ENCODE peak calls at places on chromosomes 7 and 10, in seven cellular contexts. F is adrenal gland; M is activated CD8-positive, alpha-beta T cell treated with anti-CD3 and anti-CD28 coated beads for 36 hours; G is pancreas; I is endothelial cell of umbilical vein; A is lower leg skin; J is colonic mucosa. K is an unnamed sample.

GRCh38 chr7:99254390-99254789 is 18.2 kb upstream of the MYH16 start:
- DNase-seq in F (no peak), M (no peak), G (no peak), I (no peak), A (no peak), J (no peak), K (no peak)

GRCh38 chr10:102523250-102524029 is 19.7 kb downstream of the SUFU start:
- DNase-seq in F (peak), M (peak), G (no peak), I (no peak), A (no peak), J (no peak), K (no peak)

GRCh38 chr7:139648941-139649425 is 125.5 kb downstream of the CLEC2L start:
- DNase-seq in F (peak), M (peak), G (peak), I (peak), A (no peak), J (no peak), K (peak)

GRCh38 chr10:15385552-15386455 is 14.7 kb upstream of the FAM171A1 start:
- DNase-seq in F (no peak), M (no peak), G (no peak), I (peak), A (no peak), J (no peak), K (no peak)

GRCh38 chr10:17123062-17123661 is 6.4 kb downstream of the CUBN start:
- DNase-seq in F (no peak), M (no peak), G (no peak), I (no peak), A (no peak), J (no peak), K (no peak)

GRCh38 chr7:115679976-115680375 is 350.6 kb downstream of the TFEC start:
- DNase-seq in F (peak), M (peak), G (peak), I (peak), A (no peak), J (peak), K (no peak)

GRCh38 chr7:33108591-33108930 is 643 bp downstream of the RP9 start:
- DNase-seq in F (no peak), M (peak), G (no peak), I (no peak), A (no peak), J (peak), K (no peak)

GRCh38 chr10:129193148-129193547 is 273.9 kb upstream of the MGMT start:
- DNase-seq in F (no peak), M (peak), G (no peak), I (no peak), A (no peak), J (no peak), K (no peak)

GRCh38 chr7:7550663-7551062 is 15.0 kb upstream of the COL28A1 start:
- DNase-seq in F (no peak), M (no peak), G (no peak), I (no peak), A (no peak), J (no peak), K (no peak)

GRCh38 chr10:63481815-63482421 is 16.1 kb upstream of the JMJD1C start:
- DNase-seq in F (no peak), M (no peak), G (no peak), I (no peak), A (no peak), J (no peak), K (no peak)

GRCh38 chr10:125441151-125441550 is 241.8 kb downstream of the TEX36 start:
- DNase-seq in F (no peak), M (no peak), G (no peak), I (no peak), A (no peak), J (no peak), K (no peak)

GRCh38 chr10:130962240-130963051 is 349.1 kb downstream of the TCERG1L start:
- DNase-seq in F (no peak), M (no peak), G (no peak), I (no peak), A (no peak), J (no peak), K (peak)

GRCh38 chr10:128078136-128078969 is 47.9 kb downstream of the MKI67 start:
- DNase-seq in F (no peak), M (peak), G (peak), I (peak), A (no peak), J (peak), K (no peak)

GRCh38 chr7:133539016-133539415 is 286.1 kb downstream of the EXOC4 start:
- DNase-seq in F (no peak), M (no peak), G (no peak), I (no peak), A (no peak), J (no peak), K (no peak)

GRCh38 chr10:2700626-2701305 is 366.6 kb upstream of the PFKP start:
- DNase-seq in F (no peak), M (no peak), G (no peak), I (no peak), A (no peak), J (no peak), K (no peak)

GRCh38 chr7:151348970-151349369 is 7.4 kb downstream of the NUB1 start:
- DNase-seq in F (no peak), M (no peak), G (no peak), I (no peak), A (no peak), J (no peak), K (no peak)

GRCh38 chr10:104080762-104081161 is 4.9 kb downstream of the COL17A1 start:
- DNase-seq in F (peak), M (peak), G (no peak), I (peak), A (no peak), J (no peak), K (no peak)

GRCh38 chr10:102241444-102242117 is at the start of gene PITX3:
- DNase-seq in F (peak), M (peak), G (peak), I (peak), A (peak), J (peak), K (peak)

GRCh38 chr10:122341141-122341810 is 33.2 kb upstream of the PLEKHA1 start:
- DNase-seq in F (no peak), M (no peak), G (no peak), I (no peak), A (peak), J (no peak), K (peak)

GRCh38 chr7:19009241-19009935 is 108.0 kb downstream of the TWIST1 start:
- DNase-seq in F (no peak), M (no peak), G (no peak), I (peak), A (no peak), J (no peak), K (no peak)

GRCh38 chr10:119723624-119724023 is 2.2 kb upstream of the INPP5F start:
- DNase-seq in F (no peak), M (no peak), G (no peak), I (no peak), A (no peak), J (no peak), K (no peak)

GRCh38 chr10:91312031-91312733 is 91.7 kb downstream of the PCGF5 start:
- DNase-seq in F (no peak), M (no peak), G (no peak), I (no peak), A (no peak), J (no peak), K (no peak)

GRCh38 chr10:96244354-96244753 is 27.0 kb downstream of the BLNK start:
- DNase-seq in F (no peak), M (no peak), G (no peak), I (no peak), A (no peak), J (peak), K (no peak)

GRCh38 chr10:80855348-80855971 is 317.8 kb downstream of the SH2D4B start:
- DNase-seq in F (peak), M (no peak), G (no peak), I (no peak), A (no peak), J (no peak), K (no peak)

GRCh38 chr10:21057989-21058388 is 160.9 kb upstream of the NEBL start:
- DNase-seq in F (no peak), M (no peak), G (no peak), I (no peak), A (no peak), J (no peak), K (no peak)

GRCh38 chr10:94344522-94345122 is 18.1 kb downstream of the NOC3L start:
- DNase-seq in F (no peak), M (no peak), G (no peak), I (no peak), A (no peak), J (no peak), K (no peak)

GRCh38 chr10:13056461-13057077 is 43.4 kb upstream of the OPTN start:
- DNase-seq in F (no peak), M (no peak), G (no peak), I (peak), A (no peak), J (no peak), K (no peak)

GRCh38 chr7:134787720-134788119 is 8.3 kb downstream of the CALD1 start:
- DNase-seq in F (no peak), M (no peak), G (no peak), I (no peak), A (no peak), J (no peak), K (no peak)

GRCh38 chr10:124299726-124300125 is 119.0 kb downstream of the OAT start:
- DNase-seq in F (no peak), M (no peak), G (no peak), I (no peak), A (no peak), J (no peak), K (no peak)

GRCh38 chr10:71266918-71267442 is 52.1 kb upstream of the SLC29A3 start:
- DNase-seq in F (no peak), M (no peak), G (no peak), I (no peak), A (no peak), J (no peak), K (no peak)

GRCh38 chr7:100837099-100837836 is 9.9 kb upstream of the EPHB4 start:
- DNase-seq in F (peak), M (peak), G (peak), I (peak), A (peak), J (peak), K (peak)

GRCh38 chr10:108496131-108496530 is 1331.6 kb upstream of the SORCS1 start:
- DNase-seq in F (no peak), M (no peak), G (no peak), I (no peak), A (no peak), J (no peak), K (no peak)

GRCh38 chr10:59176241-59177030 is at the start of gene PHYHIPL:
- DNase-seq in F (peak), M (peak), G (peak), I (no peak), A (no peak), J (no peak), K (no peak)

DNA sequence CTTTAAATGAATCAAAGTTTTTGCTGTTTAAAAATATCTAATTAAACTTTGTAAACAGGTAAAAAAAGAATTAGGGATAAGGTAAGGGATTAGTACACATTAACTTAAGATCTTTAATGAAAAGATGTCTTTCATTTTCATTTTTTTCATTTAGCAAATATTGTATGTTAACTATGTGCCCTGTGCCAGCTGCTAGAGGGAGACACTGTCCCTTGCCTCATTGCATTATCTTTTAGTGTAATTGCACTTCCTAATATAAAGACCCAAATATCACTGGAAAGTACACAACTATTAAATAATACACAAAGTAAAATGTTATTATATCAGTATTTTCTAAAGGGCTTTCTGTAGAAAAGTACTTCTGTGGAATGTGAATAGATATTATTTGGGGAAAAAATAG is 102.7 kb downstream of the GPR37 start:
- DNase-seq in F (no peak), M (no peak), G (no peak), I (no peak), A (no peak), J (no peak), K (no peak)
- TF ChIP-seq CTCF in F (no peak), M (no peak), G (no peak), I (no peak), A (no peak), J (no peak), K (no peak)

GRCh38 chr10:72335394-72336258 is 19.1 kb downstream of the DNAJB12 start:
- DNase-seq in F (peak), M (peak), G (peak), I (peak), A (peak), J (peak), K (no peak)
- TF ChIP-seq CTCF in F (no peak), M (peak), G (no peak), I (peak), A (no peak), J (no peak), K (no peak)

DNA sequence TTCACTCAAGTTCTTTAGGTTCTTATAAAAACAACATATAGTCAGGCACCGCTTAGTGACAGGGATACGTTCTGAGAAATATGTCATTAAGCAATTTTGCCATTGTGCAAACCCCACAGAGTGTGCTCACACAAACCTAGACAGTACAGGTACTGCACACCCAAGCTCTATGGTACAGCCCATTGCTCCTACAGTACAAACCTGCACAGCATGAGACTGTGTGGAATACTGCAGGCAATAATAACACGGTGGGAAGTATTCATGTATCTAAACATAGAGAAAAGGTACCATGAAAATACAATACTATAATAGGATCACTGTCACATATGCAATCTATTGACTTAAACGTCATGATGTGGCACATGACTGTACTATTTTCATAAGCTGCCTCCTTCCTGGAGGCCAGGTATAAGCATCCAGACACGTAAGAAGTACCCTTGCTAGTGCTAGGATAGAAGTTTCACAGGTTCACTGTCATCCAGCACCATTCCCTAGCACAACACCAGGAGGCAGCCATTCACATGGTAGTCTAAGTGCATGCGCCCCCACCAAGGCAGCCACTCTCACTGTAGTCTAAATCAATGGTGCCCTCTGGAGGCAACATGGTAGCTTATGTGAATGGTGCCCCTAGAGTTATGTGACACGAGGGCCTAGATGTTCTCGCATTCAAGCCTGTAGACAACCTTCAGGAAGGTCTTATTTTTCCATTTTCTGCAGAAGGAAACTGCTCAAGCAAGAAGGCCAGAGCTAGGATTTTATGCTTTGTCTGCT is 98.5 kb downstream of the ARHGAP22 start:
- DNase-seq in F (peak), M (peak), G (no peak), I (peak), A (no peak), J (peak), K (no peak)
- TF ChIP-seq CTCF in F (peak), M (peak), G (no peak), I (peak), A (no peak), J (no peak), K (no peak)

GRCh38 chr7:16099302-16099832 is 322.0 kb downstream of the CRPPA start:
- DNase-seq in F (no peak), M (no peak), G (no peak), I (no peak), A (no peak), J (no peak), K (no peak)

GRCh38 chr7:16092711-16093110 is 328.6 kb downstream of the CRPPA start:
- DNase-seq in F (no peak), M (no peak), G (no peak), I (no peak), A (no peak), J (no peak), K (no peak)

GRCh38 chr7:16094651-16095050 is 326.7 kb downstream of the CRPPA start:
- DNase-seq in F (no peak), M (no peak), G (no peak), I (no peak), A (no peak), J (no peak), K (no peak)

GRCh38 chr7:16098058-16098457 is 323.3 kb downstream of the CRPPA start:
- DNase-seq in F (no peak), M (no peak), G (no peak), I (peak), A (no peak), J (no peak), K (no peak)

DNA sequence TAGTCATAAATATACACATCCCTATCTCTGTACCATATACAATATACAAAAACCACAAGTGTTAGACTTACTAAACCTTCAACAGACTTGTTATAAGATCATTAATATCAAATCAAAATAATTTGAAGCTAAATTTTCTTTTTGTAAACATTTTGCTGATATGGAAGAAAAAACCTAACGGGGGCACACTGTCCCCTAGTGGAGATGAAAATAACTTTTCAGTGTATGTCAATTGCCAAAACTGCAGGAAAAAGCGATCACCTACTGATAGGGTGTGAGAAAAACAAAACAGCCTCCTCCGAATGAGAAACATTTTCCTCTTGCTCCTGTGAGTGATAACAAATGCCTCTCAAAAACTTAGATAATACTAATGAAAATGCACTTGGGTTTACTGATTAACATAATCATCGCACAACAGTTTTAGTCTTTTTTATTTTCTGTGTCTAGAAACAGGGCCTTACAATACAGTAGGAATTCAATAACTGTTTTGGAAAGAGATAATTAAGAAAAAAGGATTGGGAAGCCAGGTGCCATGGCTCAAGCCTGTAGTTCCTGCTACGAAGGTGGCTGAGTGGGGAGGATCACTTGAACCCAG is 322.7 kb downstream of the CRPPA start:
- DNase-seq in F (no peak), M (peak), G (no peak), I (peak), A (no peak), J (no peak), K (no peak)
- TF ChIP-seq CTCF in F (peak), M (peak), G (peak), I (peak), A (no peak), J (peak), K (peak)

GRCh38 chr7:157299613-157300405 is 37.0 kb upstream of the DNAJB6 start:
- DNase-seq in F (no peak), M (peak), G (no peak), I (no peak), A (no peak), J (no peak), K (no peak)
- TF ChIP-seq CTCF in F (no peak), M (no peak), G (no peak), I (no peak), A (no peak), J (no peak), K (no peak)

DNA sequence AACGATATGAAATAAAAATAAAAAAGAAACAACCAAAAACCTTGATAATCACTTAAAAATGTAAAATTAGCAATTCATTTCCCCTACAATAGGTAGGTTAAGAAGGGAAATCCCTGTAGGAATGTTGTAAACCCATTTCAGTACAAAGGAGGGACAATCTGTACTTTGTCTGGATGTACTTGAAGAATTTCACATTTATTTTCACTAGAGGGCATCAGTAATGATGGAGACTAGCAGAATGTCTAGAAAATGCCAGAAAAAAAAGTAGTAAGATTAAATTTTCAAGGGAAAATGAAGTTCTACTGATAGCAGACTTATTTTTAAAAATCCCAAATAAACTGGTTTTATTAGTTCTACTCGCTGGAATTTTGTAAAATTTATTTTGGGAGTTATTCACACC is 209.0 kb upstream of the FZD1 start:
- DNase-seq in F (no peak), M (no peak), G (no peak), I (no peak), A (no peak), J (no peak), K (no peak)
- TF ChIP-seq CTCF in F (no peak), M (no peak), G (no peak), I (no peak), A (no peak), J (no peak), K (no peak)

K was measured in lung.